ENCODE peak calls at places on chromosomes 2 and 18, in nine cellular contexts. G, B, E, L, P, K, H, Z and A are unnamed samples.

GRCh38 chr18:64949885-64950284 is 800.9 kb upstream of the CDH7 start:
- DNase-seq in G (no peak), B (no peak), E (no peak), L (no peak), P (no peak), K (no peak), H (no peak), Z (no peak), A (no peak)

GRCh38 chr2:240256704-240257637 is 116.5 kb upstream of the OTOS start:
- DNase-seq in G (no peak), B (no peak), E (no peak), L (no peak), P (no peak), K (no peak), H (no peak), Z (no peak), A (no peak)

GRCh38 chr18:70276416-70277145 is 12.3 kb upstream of the SOCS6 start:
- DNase-seq in G (no peak), B (no peak), E (no peak), L (no peak), P (no peak), K (no peak), H (no peak), Z (no peak), A (no peak)

GRCh38 chr2:63742592-63742991 is 99.1 kb upstream of the UGP2 start:
- DNase-seq in G (no peak), B (no peak), E (no peak), L (no peak), P (no peak), K (peak; percentile 24), H (no peak), Z (no peak), A (no peak)

GRCh38 chr2:65064728-65065552 is 8.7 kb downstream of the CEP68 start:
- DNase-seq in G (peak; percentile 56), B (peak; percentile 85), E (peak; percentile 96), L (peak; percentile 45), P (peak; percentile 54), K (peak; percentile 78), H (peak; percentile 86), Z (peak; percentile 79), A (peak; percentile 59)

GRCh38 chr18:10122116-10122515 is 208.3 kb downstream of the VAPA start:
- DNase-seq in G (no peak), B (no peak), E (peak; percentile 86), L (no peak), P (no peak), K (no peak), H (no peak), Z (no peak), A (no peak)

GRCh38 chr2:7508220-7508943 is 591.2 kb downstream of the RNF144A start:
- DNase-seq in G (no peak), B (no peak), E (no peak), L (no peak), P (no peak), K (no peak), H (no peak), Z (no peak), A (no peak)

GRCh38 chr2:195407782-195408181 is 249.2 kb upstream of the SLC39A10 start:
- DNase-seq in G (no peak), B (peak; percentile 48), E (peak; percentile 66), L (no peak), P (no peak), K (no peak), H (no peak), Z (peak; percentile 61), A (no peak)

GRCh38 chr2:111121028-111121872 is 536 bp downstream of the BCL2L11 start:
- DNase-seq in G (no peak), B (peak; percentile 45), E (no peak), L (peak; percentile 35), P (peak; percentile 49), K (peak; percentile 61), H (no peak), Z (peak; percentile 84), A (peak; percentile 58)

GRCh38 chr2:73386894-73387636 is 1.4 kb downstream of the ALMS1 start:
- DNase-seq in G (no peak), B (no peak), E (no peak), L (no peak), P (no peak), K (no peak), H (no peak), Z (peak; percentile 49), A (no peak)

GRCh38 chr2:73386342-73386868 is 769 bp downstream of the ALMS1 start:
- DNase-seq in G (no peak), B (no peak), E (no peak), L (no peak), P (no peak), K (no peak), H (no peak), Z (no peak), A (no peak)

GRCh38 chr2:73383036-73383435 is 2.6 kb upstream of the ALMS1 start:
- DNase-seq in G (no peak), B (no peak), E (no peak), L (no peak), P (no peak), K (no peak), H (no peak), Z (peak; percentile 9), A (no peak)

GRCh38 chr2:73385486-73386341 is at the start of gene ALMS1:
- DNase-seq in G (peak; percentile 80), B (peak; percentile 94), E (peak; percentile 85), L (peak; percentile 86), P (peak; percentile 92), K (peak; percentile 84), H (peak; percentile 63), Z (peak; percentile 97), A (peak; percentile 90)
- TF ChIP-seq POLR2A in G (peak; percentile 73), B (peak; percentile 81), E (peak; percentile 56), L (no peak), P (peak; percentile 63), K (peak; percentile 26), H (peak; percentile 76), Z (peak; percentile 81), A (peak; percentile 53)

GRCh38 chr2:231197741-231198290 is 615 bp upstream of the ARMC9 start:
- DNase-seq in G (no peak), B (no peak), E (no peak), L (no peak), P (no peak), K (no peak), H (no peak), Z (no peak), A (no peak)
- TF ChIP-seq POLR2A in G (no peak), B (no peak), E (no peak), L (no peak), P (no peak), K (no peak), H (no peak), Z (no peak), A (no peak)

GRCh38 chr2:85662899-85663683 is 4.9 kb downstream of the SFTPB start:
- DNase-seq in G (no peak), B (peak; percentile 67), E (peak; percentile 95), L (peak; percentile 52), P (no peak), K (peak; percentile 45), H (no peak), Z (peak; percentile 16), A (no peak)

GRCh38 chr2:85659324-85659981 is 8.5 kb downstream of the SFTPB start:
- DNase-seq in G (no peak), B (no peak), E (no peak), L (no peak), P (no peak), K (no peak), H (no peak), Z (no peak), A (no peak)

GRCh38 chr2:85660725-85661124 is 7.3 kb downstream of the SFTPB start:
- DNase-seq in G (no peak), B (no peak), E (no peak), L (no peak), P (no peak), K (no peak), H (no peak), Z (no peak), A (no peak)

GRCh38 chr2:85663684-85664565 is 4.1 kb downstream of the SFTPB start:
- DNase-seq in G (no peak), B (no peak), E (no peak), L (no peak), P (no peak), K (peak; percentile 12), H (no peak), Z (no peak), A (no peak)

GRCh38 chr2:85661139-85661858 is 6.7 kb downstream of the SFTPB start:
- DNase-seq in G (no peak), B (no peak), E (no peak), L (no peak), P (no peak), K (no peak), H (no peak), Z (no peak), A (no peak)
- TF ChIP-seq POLR2A in G (no peak), B (no peak), E (no peak), L (no peak), P (no peak), K (no peak), H (no peak), Z (no peak), A (no peak)

GRCh38 chr2:73177645-73178255 is 24.6 kb upstream of the NOTO start:
- DNase-seq in G (no peak), B (no peak), E (no peak), L (no peak), P (no peak), K (no peak), H (no peak), Z (no peak), A (no peak)

GRCh38 chr2:73176205-73176880 is 26.0 kb upstream of the NOTO start:
- DNase-seq in G (no peak), B (no peak), E (no peak), L (peak; percentile 16), P (peak; percentile 21), K (no peak), H (no peak), Z (peak; percentile 36), A (no peak)

GRCh38 chr2:73174941-73175662 is 27.3 kb upstream of the NOTO start:
- DNase-seq in G (no peak), B (no peak), E (no peak), L (no peak), P (no peak), K (no peak), H (no peak), Z (no peak), A (no peak)

GRCh38 chr2:73175663-73176204 is 26.6 kb upstream of the NOTO start:
- DNase-seq in G (peak; percentile 45), B (no peak), E (peak; percentile 62), L (peak; percentile 58), P (peak; percentile 81), K (peak; percentile 31), H (no peak), Z (peak; percentile 83), A (peak; percentile 80)

DNA sequence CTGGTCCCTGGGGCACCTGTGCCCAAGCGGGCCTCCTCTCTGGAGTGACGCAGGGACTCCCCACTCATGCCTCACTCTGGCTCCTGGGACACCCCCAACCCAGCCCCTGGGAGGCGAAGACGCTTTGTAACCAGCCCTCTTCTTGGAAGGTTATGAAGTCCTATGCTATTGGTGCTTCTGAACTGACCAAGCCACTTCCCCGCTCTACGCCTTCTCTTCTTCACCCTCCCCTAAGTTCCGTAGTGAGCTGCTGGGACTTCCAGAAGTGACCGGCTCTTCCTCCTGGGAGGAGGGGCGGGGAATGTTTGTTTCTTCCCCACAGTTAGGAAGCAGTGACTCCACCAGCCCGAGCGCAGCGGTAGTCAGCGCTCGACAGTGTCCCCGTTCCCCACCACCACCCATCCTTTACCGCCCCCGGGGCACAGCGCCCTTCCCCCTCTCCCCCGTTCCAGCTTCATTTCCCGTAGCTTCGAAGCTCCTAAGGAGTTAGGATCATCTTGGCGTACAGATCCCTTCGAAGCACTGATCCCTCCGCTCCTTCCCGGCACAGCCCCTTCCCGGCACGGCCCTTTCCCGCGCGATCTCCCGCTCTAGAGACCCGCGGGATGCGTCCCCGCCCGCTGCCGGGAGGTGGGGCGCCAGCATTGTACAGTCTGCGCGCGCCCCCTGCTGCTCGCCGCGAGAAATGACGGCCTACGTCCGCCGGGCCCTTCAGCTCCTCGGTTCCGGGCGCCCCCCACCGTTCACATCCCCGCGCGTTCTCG is 25.3 kb upstream of the NOTO start:
- DNase-seq in G (peak; percentile 94), B (peak; percentile 87), E (peak; percentile 76), L (peak; percentile 91), P (peak; percentile 92), K (peak; percentile 77), H (no peak), Z (peak; percentile 92), A (peak; percentile 95)
- TF ChIP-seq POLR2A in G (no peak), B (peak; percentile 18), E (no peak), L (peak; percentile 19), P (no peak), K (peak; percentile 15), H (no peak), Z (no peak), A (no peak)